ENCODE peak calls at places on chromosomes 5 and 9, in ten cellular contexts. Y, M, K, A, P, S, D, Z, B and O are unnamed samples.

GRCh38 chr9:125997510-125997823 is 250.3 kb downstream of the PBX3 start:
- DNase-seq in Y (no peak), M (no peak), K (no peak), A (no peak), P (no peak), S (no peak), D (no peak), Z (no peak), B (no peak), O (no peak)

GRCh38 chr5:134902071-134902801 is 2.7 kb upstream of the PCBD2 start:
- DNase-seq in Y (no peak), M (no peak), K (no peak), A (peak; percentile 48), P (no peak), S (no peak), D (no peak), Z (no peak), B (no peak), O (no peak)

GRCh38 chr5:157167219-157167621 is 1.2 kb upstream of the GARIN3 start:
- DNase-seq in Y (no peak), M (no peak), K (no peak), A (peak; percentile 63), P (no peak), S (peak; percentile 10), D (no peak), Z (no peak), B (no peak), O (no peak)

GRCh38 chr5:72412283-72413055 is 92.3 kb downstream of the PTCD2 start:
- DNase-seq in Y (no peak), M (no peak), K (no peak), A (peak; percentile 65), P (no peak), S (no peak), D (no peak), Z (no peak), B (no peak), O (no peak)

GRCh38 chr5:370959-371810 is 49.7 kb downstream of the AHRR start:
- DNase-seq in Y (peak; percentile 55), M (no peak), K (no peak), A (no peak), P (no peak), S (peak; percentile 55), D (peak; percentile 5), Z (peak; percentile 22), B (peak; percentile 5), O (no peak)

GRCh38 chr9:136655244-136656225 is 7.2 kb upstream of the EGFL7 start:
- DNase-seq in Y (peak; percentile 82), M (no peak), K (no peak), A (no peak), P (peak; percentile 74), S (no peak), D (no peak), Z (no peak), B (no peak), O (peak; percentile 70)

GRCh38 chr5:10826971-10827370 is 65.9 kb upstream of the DAP start:
- DNase-seq in Y (no peak), M (no peak), K (no peak), A (no peak), P (no peak), S (no peak), D (no peak), Z (no peak), B (no peak), O (no peak)

GRCh38 chr9:121322037-121322736 is 47.9 kb downstream of the STOM start:
- DNase-seq in Y (no peak), M (no peak), K (peak; percentile 94), A (peak; percentile 98), P (no peak), S (no peak), D (no peak), Z (no peak), B (no peak), O (no peak)

GRCh38 chr9:30574355-30575151 is 1809.9 kb upstream of the ACO1 start:
- DNase-seq in Y (peak; percentile 42), M (no peak), K (peak; percentile 1), A (no peak), P (no peak), S (no peak), D (no peak), Z (no peak), B (peak; percentile 75), O (no peak)

GRCh38 chr9:125493384-125493783 is 213.6 kb downstream of the MAPKAP1 start:
- DNase-seq in Y (no peak), M (no peak), K (no peak), A (no peak), P (no peak), S (peak; percentile 64), D (peak; percentile 16), Z (peak; percentile 34), B (no peak), O (no peak)

GRCh38 chr9:81529556-81530193 is 159.7 kb downstream of the TLE1 start:
- DNase-seq in Y (no peak), M (peak; percentile 26), K (peak; percentile 78), A (peak; percentile 58), P (peak; percentile 30), S (no peak), D (no peak), Z (peak; percentile 60), B (no peak), O (no peak)

GRCh38 chr5:76401801-76402250 is 1.3 kb upstream of the IQGAP2 start:
- DNase-seq in Y (no peak), M (peak; percentile 29), K (no peak), A (no peak), P (peak; percentile 29), S (no peak), D (peak; percentile 43), Z (no peak), B (no peak), O (no peak)

DNA sequence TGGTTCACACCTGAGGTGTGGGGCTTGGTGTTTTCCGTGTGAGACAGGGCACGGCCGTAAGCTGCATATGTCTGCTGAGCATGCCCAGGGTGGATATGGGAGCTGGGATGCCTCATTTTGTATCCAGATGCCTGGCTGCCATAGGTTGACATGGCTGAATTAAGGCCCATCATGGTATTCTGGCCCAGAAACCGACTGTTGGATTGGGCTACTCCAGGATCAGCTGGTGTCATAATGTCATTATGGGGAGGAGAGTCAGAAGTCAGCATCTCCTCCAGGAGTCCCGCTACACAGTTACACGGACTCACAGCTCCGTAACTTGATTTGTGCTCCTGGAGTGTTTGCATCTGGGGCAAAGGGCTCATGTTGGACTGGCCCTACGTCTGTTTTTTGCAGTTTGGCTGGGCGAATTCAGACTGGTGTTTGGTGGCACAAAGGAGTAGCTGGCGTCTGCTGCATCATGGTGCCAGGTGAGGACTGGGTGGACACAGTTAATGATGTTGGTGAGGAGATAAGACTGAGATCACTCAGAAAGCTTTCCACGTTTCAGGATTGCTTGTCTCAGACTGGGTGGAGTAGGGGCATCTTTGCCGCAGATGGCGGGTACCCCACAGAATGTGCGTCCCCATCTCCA is 31.4 kb downstream of the OR2V1 start:
- DNase-seq in Y (no peak), M (no peak), K (peak; percentile 22), A (no peak), P (no peak), S (peak; percentile 90), D (no peak), Z (no peak), B (no peak), O (no peak)
- TF ChIP-seq POLR2A in Y (no peak), M (no peak), K (no peak), A (no peak), P (no peak), S (no peak), D (no peak), Z (no peak), B (no peak), O (no peak)

DNA sequence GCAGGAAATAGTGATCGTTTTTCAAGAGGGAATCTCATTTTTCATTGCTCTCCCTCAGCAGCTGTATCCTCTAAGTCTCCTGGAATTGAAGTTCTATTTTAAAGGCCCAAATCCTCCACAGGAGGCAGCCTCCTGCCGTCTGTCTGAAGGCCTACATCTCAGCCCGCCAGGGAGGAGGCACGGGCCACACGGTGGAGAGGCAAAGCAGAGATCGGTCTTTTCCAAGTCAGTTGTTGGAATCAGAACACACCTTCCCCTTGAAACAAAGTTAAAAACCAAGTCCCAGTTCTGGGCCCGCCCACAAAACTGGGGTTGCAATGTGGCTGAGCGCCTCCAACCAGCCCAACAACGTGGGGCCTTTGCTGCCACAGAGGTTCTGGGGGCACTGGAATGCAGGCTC is 68.7 kb downstream of the RAPGEF1 start:
- DNase-seq in Y (no peak), M (no peak), K (no peak), A (no peak), P (no peak), S (no peak), D (no peak), Z (no peak), B (no peak), O (no peak)
- TF ChIP-seq CTCF in Y (no peak), M (no peak), K (no peak), A (no peak), P (no peak), S (no peak), D (no peak), Z (no peak), B (no peak), O (no peak)

DNA sequence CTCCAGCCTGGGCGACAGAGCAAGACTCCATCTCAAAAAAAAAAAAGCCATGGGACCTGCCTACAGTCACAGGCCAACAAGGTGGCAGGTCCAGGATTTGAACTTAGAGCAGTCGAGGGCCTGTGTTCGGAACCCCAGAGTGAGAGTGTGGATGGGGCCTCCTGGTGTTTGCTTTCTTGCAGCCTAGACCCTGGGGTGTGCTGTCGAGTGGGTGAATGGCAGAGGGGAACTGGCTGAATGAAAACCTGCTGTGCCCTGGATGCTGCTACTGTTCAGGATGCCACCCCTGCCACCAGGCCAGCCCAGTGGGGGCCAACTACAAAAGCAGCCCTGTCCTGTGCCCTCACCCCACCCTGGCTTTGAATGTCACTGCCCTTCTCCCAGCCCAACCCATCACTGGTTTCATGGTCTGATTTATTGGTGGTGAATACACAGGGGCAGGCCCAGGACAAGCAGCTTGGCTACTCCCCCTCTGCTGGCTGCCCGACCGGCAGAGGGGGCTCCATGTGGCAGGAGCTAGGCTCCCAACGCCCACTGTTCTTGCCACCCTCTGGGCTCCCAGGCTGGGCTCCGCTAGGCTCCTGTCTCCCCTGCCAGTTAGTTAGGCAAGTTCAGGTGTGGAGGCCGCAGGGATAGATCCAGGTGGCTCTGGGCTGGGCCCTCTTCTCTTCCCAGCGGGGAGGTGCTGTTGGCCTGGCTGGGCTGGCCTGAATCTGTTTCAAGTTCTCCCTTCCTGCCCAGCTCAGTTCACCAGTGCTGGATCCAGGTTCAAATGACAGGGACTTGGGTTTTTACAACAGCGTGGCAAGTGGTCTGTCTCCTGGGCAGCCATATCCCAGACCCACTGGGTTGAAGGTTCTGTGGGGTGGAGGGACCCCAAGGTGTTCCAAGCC is 12.2 kb downstream of the FPGS start:
- DNase-seq in Y (no peak), M (no peak), K (no peak), A (no peak), P (no peak), S (no peak), D (no peak), Z (no peak), B (no peak), O (no peak)
- TF ChIP-seq POLR2A in Y (no peak), M (no peak), K (no peak), A (no peak), P (no peak), S (no peak), D (no peak), Z (no peak), B (no peak), O (no peak)

DNA sequence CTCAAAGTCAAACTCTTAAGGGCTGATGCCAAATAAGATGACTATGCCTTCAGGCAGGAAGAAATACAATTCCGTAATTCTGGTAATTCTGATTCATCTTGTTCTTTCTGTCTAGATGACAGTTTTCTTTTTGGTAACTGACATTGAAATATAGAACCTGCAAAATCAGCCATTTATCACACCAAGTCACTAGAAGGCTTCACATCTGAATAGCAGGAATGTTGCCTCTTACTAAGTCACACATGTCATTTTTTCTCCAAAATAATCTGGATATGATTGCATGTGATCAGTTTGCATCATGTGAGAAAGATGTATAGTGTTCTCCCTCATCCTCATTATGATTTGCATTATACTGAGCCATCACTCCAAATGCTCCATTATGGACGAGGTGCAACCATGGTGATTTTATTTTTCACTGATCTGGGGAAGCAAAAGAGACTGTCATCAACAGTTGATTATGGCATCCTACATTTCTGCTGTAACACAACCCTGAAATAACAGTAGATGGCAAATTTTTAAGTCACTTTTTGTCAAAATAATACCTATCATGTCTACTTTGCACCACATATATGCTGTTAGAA is 69.0 kb downstream of the HCN1 start:
- DNase-seq in Y (no peak), M (no peak), K (no peak), A (no peak), P (no peak), S (no peak), D (no peak), Z (no peak), B (no peak), O (no peak)
- TF ChIP-seq CTCF in Y (no peak), M (no peak), K (no peak), A (no peak), P (no peak), S (no peak), D (no peak), Z (no peak), B (no peak), O (no peak)